ENCODE peak calls at places on chromosomes 11 and 22, in five cellular contexts. U, W, I, L and E are unnamed samples.
A peak's percentile ranks its signal among the peaks of the same experiment; 100 is the strongest.

GRCh38 chr11:102196816-102197215 is 86.6 kb downstream of the YAP1 start:
- DNase-seq in I (no peak), W (no peak), L (no peak), U (no peak), E (no peak)

GRCh38 chr11:128473631-128474030 is 113.7 kb downstream of the ETS1 start:
- DNase-seq in I (no peak), L (no peak), W (no peak), U (no peak), E (no peak)

GRCh38 chr11:117096140-117096972 is 1.9 kb downstream of the SIK3 start:
- DNase-seq in L (no peak), I (no peak), U (no peak), W (no peak), E (no peak)

GRCh38 chr22:29702025-29702930 is 17.5 kb upstream of the CABP7 start:
- DNase-seq in U (no peak), I (no peak), L (no peak), W (no peak), E (no peak)

GRCh38 chr22:28883657-28883916 is 215 bp downstream of the ZNRF3 start:
- DNase-seq in L (no peak), W (no peak), U (no peak), I (no peak), E (no peak)

GRCh38 chr22:27802389-27803079 is 978 bp upstream of the MN1 start:
- DNase-seq in U (no peak), I (no peak), L (no peak), W (no peak), E (no peak)

GRCh38 chr11:117281159-117281558 is 10.0 kb upstream of the BACE1-AS start:
- DNase-seq in U (no peak), L (peak; percentile 91), I (no peak), W (peak; percentile 99), E (no peak)

GRCh38 chr11:34331736-34332135 is 26.1 kb downstream of the ABTB2 start:
- DNase-seq in I (no peak), U (no peak), L (no peak), W (no peak), E (no peak)

GRCh38 chr22:33302049-33302545 is 243.9 kb upstream of the SYN3 start:
- DNase-seq in L (peak; percentile 74), U (peak; percentile 89), I (no peak), W (peak; percentile 47), E (peak; percentile 75)

GRCh38 chr11:3058753-3059664 is 1.8 kb upstream of the CARS1 start:
- DNase-seq in U (no peak), L (peak; percentile 84), W (peak; percentile 86), I (no peak), E (no peak)

GRCh38 chr11:36565033-36565610 is 2.7 kb upstream of the RAG1 start:
- DNase-seq in I (no peak), W (no peak), L (no peak), U (no peak), E (no peak)

GRCh38 chr11:109644158-109644557 is 222.2 kb downstream of the C11orf87 start:
- DNase-seq in W (peak; percentile 4), L (no peak), I (no peak), U (peak; percentile 15), E (no peak)

GRCh38 chr11:102846292-102846691 is 2.9 kb upstream of the MMP3 start:
- DNase-seq in U (no peak), L (no peak), W (peak; percentile 59), I (no peak), E (no peak)

GRCh38 chr11:111456086-111456858 is 55.9 kb downstream of the BTG4 start:
- DNase-seq in I (no peak), L (no peak), W (no peak), U (no peak), E (no peak)

GRCh38 chr11:5522308-5522707 is 5.8 kb upstream of the UBQLNL start:
- DNase-seq in W (no peak), U (no peak), L (no peak), I (no peak), E (no peak)

GRCh38 chr11:126834149-126834548 is 166.4 kb downstream of the KIRREL3 start:
- DNase-seq in U (no peak), I (no peak), W (peak; percentile 97), L (peak; percentile 55), E (no peak)

GRCh38 chr11:3903207-3903896 is 47.9 kb downstream of the STIM1 start:
- DNase-seq in I (no peak), W (no peak), L (no peak), U (no peak), E (no peak)

GRCh38 chr11:61021661-61022212 is 50.3 kb downstream of the CD6 start:
- DNase-seq in L (no peak), W (no peak), U (no peak), I (no peak), E (no peak)

GRCh38 chr11:119680899-119681370 is 48.1 kb downstream of the NECTIN1 start:
- DNase-seq in I (no peak), L (no peak), W (no peak), U (peak; percentile 34), E (no peak)

GRCh38 chr11:19714387-19715363 is 2.0 kb downstream of the NAV2 start:
- DNase-seq in I (peak; percentile 59), L (peak; percentile 51), W (peak; percentile 89), U (peak; percentile 40), E (no peak)

GRCh38 chr11:128399186-128399585 is 188.2 kb downstream of the ETS1 start:
- DNase-seq in W (peak; percentile 62), L (peak; percentile 81), I (no peak), U (no peak), E (no peak)

GRCh38 chr11:35792148-35792845 is 129.7 kb downstream of the TRIM44 start:
- DNase-seq in W (no peak), I (no peak), L (no peak), U (peak; percentile 33), E (no peak)

GRCh38 chr11:12786891-12787290 is 112.7 kb downstream of the TEAD1 start:
- DNase-seq in W (no peak), I (no peak), L (no peak), U (no peak), E (no peak)

GRCh38 chr11:6062691-6063358 is 32.3 kb upstream of the OR56A1 start:
- DNase-seq in U (no peak), I (no peak), W (no peak), L (no peak), E (no peak)

GRCh38 chr22:29344137-29344536 is 28.6 kb upstream of the RASL10A start:
- DNase-seq in U (peak; percentile 78), I (peak; percentile 27), L (peak; percentile 90), W (peak; percentile 99), E (peak; percentile 39)

GRCh38 chr11:47551086-47551485 is 1.8 kb downstream of the CELF1 start:
- DNase-seq in U (no peak), L (no peak), W (peak; percentile 32), I (no peak), E (no peak)

GRCh38 chr11:19071255-19071654 is 10.7 kb upstream of the MRGPRX2 start:
- DNase-seq in L (peak; percentile 73), I (peak; percentile 12), U (peak; percentile 83), W (peak; percentile 83), E (peak; percentile 59)

GRCh38 chr11:75625970-75626691 is 42.7 kb downstream of the MAP6 start:
- DNase-seq in W (peak; percentile 91), U (no peak), L (peak; percentile 85), I (no peak), E (no peak)

GRCh38 chr11:34329876-34330275 is 27.9 kb downstream of the ABTB2 start:
- DNase-seq in W (no peak), U (no peak), L (no peak), I (no peak), E (no peak)

GRCh38 chr11:58567889-58568512 is 7.7 kb downstream of the LPXN start:
- DNase-seq in I (no peak), L (peak; percentile 66), U (peak; percentile 61), W (peak; percentile 49), E (no peak)

GRCh38 chr11:17014321-17014773 is at the start of gene PLEKHA7:
- DNase-seq in I (no peak), U (no peak), W (no peak), L (no peak), E (no peak)

DNA sequence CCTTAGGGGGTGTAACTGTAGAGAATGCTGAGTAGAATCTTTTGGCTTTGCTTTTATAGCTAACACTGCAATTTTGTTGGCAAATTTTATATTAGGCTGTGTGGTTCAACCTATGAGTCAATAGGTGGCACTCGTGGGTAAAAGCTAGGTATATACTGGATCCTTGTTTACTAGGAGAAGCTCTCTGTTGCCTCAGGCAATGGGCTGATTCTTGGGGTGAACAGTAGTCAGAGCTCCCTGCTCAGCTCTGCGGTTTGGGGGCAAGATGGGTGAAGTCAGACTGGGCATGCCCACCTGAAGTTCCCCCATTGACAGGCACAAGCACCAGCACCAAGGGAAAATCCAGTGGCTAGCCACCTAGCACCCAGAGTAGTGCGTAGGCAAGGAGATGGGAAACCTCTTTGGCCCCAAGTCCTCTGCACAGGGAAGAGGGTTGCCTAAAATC is 238.7 kb downstream of the FAM181B start:
- DNase-seq in I (no peak), L (no peak), U (no peak), W (no peak), E (no peak)
- TF ChIP-seq CTCF in I (no peak), L (no peak), U (peak; percentile 54), W (no peak), E (no peak)

GRCh38 chr11:7488681-7489080 is 3.4 kb downstream of the OLFML1 start:
- DNase-seq in L (no peak), I (no peak), W (no peak), U (no peak), E (no peak)

GRCh38 chr11:7493670-7494069 is 8.4 kb downstream of the OLFML1 start:
- DNase-seq in L (no peak), U (no peak), W (no peak), I (no peak), E (no peak)

GRCh38 chr11:7492253-7492652 is 6.9 kb downstream of the OLFML1 start:
- DNase-seq in L (no peak), I (no peak), W (no peak), U (no peak), E (no peak)

GRCh38 chr11:7490054-7490453 is 4.7 kb downstream of the OLFML1 start:
- DNase-seq in W (peak; percentile 8), L (peak; percentile 20), I (no peak), U (no peak), E (no peak)

GRCh38 chr11:7490535-7490934 is 5.2 kb downstream of the OLFML1 start:
- DNase-seq in I (no peak), L (no peak), U (no peak), W (no peak), E (no peak)
- TF ChIP-seq CTCF in I (no peak), L (no peak), U (no peak), W (peak; percentile 6), E (no peak)

GRCh38 chr11:84740050-84740449 is 887.1 kb downstream of the DLG2 start:
- DNase-seq in W (no peak), I (no peak), L (no peak), U (no peak), E (no peak)
- TF ChIP-seq CTCF in W (no peak), I (no peak), L (no peak), U (no peak), E (no peak)

GRCh38 chr11:70381350-70381749 is 17.0 kb upstream of the CTTN start:
- DNase-seq in W (no peak), I (no peak), L (no peak), U (no peak), E (no peak)

GRCh38 chr11:70381872-70382842 is 16.2 kb upstream of the CTTN start:
- DNase-seq in L (peak; percentile 25), I (no peak), U (no peak), W (peak; percentile 87), E (no peak)

GRCh38 chr11:70377645-70378044 is 20.7 kb upstream of the CTTN start:
- DNase-seq in I (no peak), L (no peak), U (no peak), W (no peak), E (no peak)

GRCh38 chr11:70376621-70377020 is 21.7 kb upstream of the CTTN start:
- DNase-seq in U (no peak), W (no peak), L (no peak), I (no peak), E (no peak)

GRCh38 chr11:70378506-70379134 is 19.7 kb upstream of the CTTN start:
- DNase-seq in L (no peak), W (no peak), I (no peak), U (no peak), E (no peak)
- TF ChIP-seq CTCF in L (peak; percentile 24), W (no peak), I (no peak), U (no peak), E (no peak)